ENCODE peak calls at places on chromosomes 13 and 19, in nine cellular contexts. Z is activated naive CD4-positive, alpha-beta T cell; D is T-cell; A is SK-N-DZ; I is omental fat pad; B is hypothalamus; W is HEK293T; Y is ureter; P is NCI-H2081. Q is an unnamed sample.
A peak's percentile ranks its signal among the peaks of the same experiment; 100 is the strongest.

GRCh38 chr13:97879646-97880297 is 73.7 kb upstream of the IPO5 start:
- DNase-seq in P (no peak), B (no peak), W (no peak), Y (no peak), A (no peak), I (no peak), Z (no peak), D (no peak), Q (no peak)

GRCh38 chr13:106570354-106570822 is 2.5 kb upstream of the ARGLU1 start:
- DNase-seq in W (peak; percentile 8), P (no peak), D (peak; percentile 88), Z (peak; percentile 15), A (peak; percentile 51), B (no peak), Y (peak; percentile 61), I (peak; percentile 23), Q (peak; percentile 43)

GRCh38 chr13:20231839-20232555 is at the start of gene GJB6:
- DNase-seq in Z (no peak), A (no peak), D (no peak), W (no peak), B (no peak), P (no peak), I (no peak), Y (no peak), Q (peak; percentile 68)

GRCh38 chr13:39855236-39855635 is 199.8 kb downstream of the COG6 start:
- DNase-seq in Y (no peak), A (peak; percentile 79), W (no peak), B (no peak), I (no peak), Z (no peak), D (no peak), P (no peak), Q (no peak)

GRCh38 chr13:98910501-98910951 is 67.3 kb downstream of the DOCK9 start:
- DNase-seq in P (peak; percentile 42), W (no peak), B (no peak), Y (no peak), A (no peak), I (no peak), Z (no peak), D (no peak), Q (no peak)

GRCh38 chr13:67278230-67278629 is 48.1 kb upstream of the PCDH9 start:
- DNase-seq in D (no peak), Y (no peak), Z (no peak), B (no peak), W (no peak), A (no peak), I (no peak), P (no peak), Q (no peak)

GRCh38 chr13:114072421-114072820 is 60.0 kb downstream of the RASA3 start:
- DNase-seq in P (no peak), A (no peak), D (no peak), B (no peak), I (peak; percentile 18), Z (no peak), W (no peak), Y (no peak), Q (no peak)

GRCh38 chr19:43574424-43575155 is 737 bp downstream of the XRCC1 start:
- DNase-seq in B (no peak), P (peak; percentile 3), Z (no peak), D (no peak), A (no peak), I (no peak), Y (no peak), W (no peak), Q (no peak)

GRCh38 chr13:114145256-114145655 is 12.8 kb upstream of the RASA3 start:
- DNase-seq in A (peak; percentile 45), D (no peak), W (no peak), P (no peak), I (no peak), B (no peak), Y (no peak), Z (no peak), Q (no peak)

GRCh38 chr19:40596608-40597328 is 4.4 kb upstream of the LTBP4 start:
- DNase-seq in D (no peak), B (no peak), Z (no peak), I (no peak), W (peak; percentile 79), Y (no peak), P (no peak), A (no peak), Q (peak; percentile 30)

GRCh38 chr19:46860846-46861690 is at the start of gene ARHGAP35:
- DNase-seq in B (peak; percentile 83), D (peak; percentile 72), I (no peak), W (peak; percentile 85), P (no peak), Y (peak; percentile 65), A (no peak), Z (no peak), Q (peak; percentile 94)

GRCh38 chr19:14517840-14518505 is at the start of gene DNAJB1:
- DNase-seq in Y (peak; percentile 86), P (peak; percentile 56), I (no peak), Z (no peak), B (no peak), W (peak; percentile 69), D (no peak), A (peak; percentile 63), Q (peak; percentile 86)

GRCh38 chr13:95276119-95276505 is 25.1 kb downstream of the ABCC4 start:
- DNase-seq in Y (no peak), B (no peak), P (no peak), I (no peak), W (no peak), Z (no peak), D (no peak), A (no peak), Q (no peak)

GRCh38 chr13:53198017-53198416 is 169.4 kb downstream of the OLFM4 start:
- DNase-seq in P (peak; percentile 31), I (no peak), B (no peak), W (no peak), Z (no peak), A (peak; percentile 18), Y (no peak), D (no peak), Q (peak; percentile 40)

GRCh38 chr13:105874808-105875207 is 660.7 kb downstream of the EFNB2 start:
- DNase-seq in Z (no peak), W (no peak), Y (no peak), I (no peak), P (no peak), D (no peak), B (no peak), A (no peak), Q (no peak)

GRCh38 chr19:45758921-45759320 is 10.1 kb downstream of the SIX5 start:
- DNase-seq in D (no peak), I (no peak), B (no peak), A (no peak), Y (no peak), P (no peak), W (no peak), Z (no peak), Q (no peak)

GRCh38 chr19:33292595-33293254 is 9.6 kb downstream of the CEBPA start:
- DNase-seq in P (peak; percentile 15), D (no peak), B (no peak), Y (no peak), I (no peak), W (peak; percentile 35), A (no peak), Z (no peak), Q (no peak)

GRCh38 chr19:47226426-47227346 is 4.3 kb downstream of the BBC3 start:
- DNase-seq in D (peak; percentile 19), A (peak; percentile 57), B (no peak), Z (no peak), P (peak; percentile 70), I (peak; percentile 54), Y (peak; percentile 89), W (no peak), Q (no peak)

GRCh38 chr13:38733146-38733545 is 46.3 kb downstream of the FREM2 start:
- DNase-seq in P (no peak), B (no peak), A (no peak), D (no peak), W (no peak), Y (no peak), I (no peak), Z (no peak), Q (no peak)

GRCh38 chr13:74550039-74550438 is 415.8 kb upstream of the KLF12 start:
- DNase-seq in P (no peak), Y (no peak), D (no peak), Z (no peak), A (no peak), B (no peak), W (no peak), I (no peak), Q (no peak)

GRCh38 chr13:76820759-76821158 is 65.4 kb downstream of the KCTD12 start:
- DNase-seq in D (no peak), P (no peak), I (no peak), Z (no peak), B (no peak), A (no peak), W (no peak), Y (peak; percentile 56), Q (no peak)

GRCh38 chr19:46339491-46339890 is 7.4 kb upstream of the PPP5C start:
- DNase-seq in B (no peak), I (no peak), A (no peak), Y (no peak), W (no peak), D (no peak), Z (no peak), P (no peak), Q (no peak)

GRCh38 chr13:101925731-101926130 is 473.3 kb downstream of the ITGBL1 start:
- DNase-seq in W (no peak), D (no peak), B (no peak), Y (no peak), P (peak; percentile 4), A (peak; percentile 20), I (no peak), Z (no peak), Q (no peak)

GRCh38 chr19:33052352-33052972 is 12.2 kb downstream of the RHPN2 start:
- DNase-seq in Y (peak; percentile 47), B (no peak), P (peak; percentile 16), I (no peak), D (no peak), W (no peak), Z (no peak), A (no peak), Q (no peak)

GRCh38 chr13:33228645-33229445 is 56.7 kb downstream of the STARD13 start:
- DNase-seq in Y (no peak), W (peak; percentile 49), B (no peak), P (peak; percentile 43), Z (no peak), A (peak; percentile 44), D (no peak), I (no peak), Q (peak; percentile 54)

GRCh38 chr19:41575998-41576397 is at the start of gene CEACAM21:
- DNase-seq in D (peak; percentile 32), B (no peak), Y (no peak), W (no peak), P (no peak), Z (no peak), I (no peak), A (no peak), Q (no peak)

GRCh38 chr19:35959968-35960320 is 23.8 kb downstream of the LRFN3 start:
- DNase-seq in D (no peak), B (no peak), P (no peak), W (no peak), I (no peak), A (no peak), Y (no peak), Z (no peak), Q (no peak)

GRCh38 chr13:30846311-30846710 is 59.8 kb upstream of the MEDAG start:
- DNase-seq in B (no peak), A (no peak), Y (no peak), W (no peak), Z (no peak), D (no peak), I (no peak), P (no peak), Q (no peak)

GRCh38 chr13:86585826-86586225 is 786.6 kb upstream of the SLITRK6 start:
- DNase-seq in D (no peak), I (peak; percentile 30), A (no peak), Z (no peak), Y (no peak), W (no peak), B (no peak), P (no peak), Q (no peak)

GRCh38 chr19:5020368-5020767 is 51.5 kb downstream of the KDM4B start:
- DNase-seq in I (no peak), D (no peak), W (no peak), B (no peak), A (no peak), Y (no peak), P (no peak), Z (no peak), Q (no peak)

GRCh38 chr13:24627864-24628418 is 52.3 kb upstream of the ATP12A start:
- DNase-seq in D (no peak), P (no peak), Y (no peak), Z (no peak), I (no peak), W (no peak), B (no peak), A (no peak), Q (peak; percentile 18)

Q was measured in D341Med.